ENCODE peak calls at places on chromosomes 16 and 17, in five cellular contexts. O is lower leg skin, I is astrocyte of the cerebellum, E is BJ, G is tibial nerve. T is an unnamed sample.

GRCh38 chr16:74563828-74564263 is 43.1 kb downstream of the GLG1 start:
- DNase-seq in O (no peak), I (no peak), G (no peak), E (peak; percentile 28), T (no peak)

GRCh38 chr17:67054608-67055007 is 10.3 kb downstream of the CACNG1 start:
- DNase-seq in I (no peak), O (peak; percentile 12), G (no peak), E (no peak), T (no peak)

GRCh38 chr16:74469946-74470478 is 48.7 kb upstream of the CLEC18B start:
- DNase-seq in I (no peak), O (no peak), E (no peak), G (no peak), T (no peak)

GRCh38 chr17:82051776-82052637 is at the start of the genes GPS1 and RFNG:
- DNase-seq in O (no peak), E (no peak), G (peak; percentile 64), I (no peak), T (no peak)

GRCh38 chr16:68993421-68993820 is 112.0 kb upstream of the HAS3 start:
- DNase-seq in G (no peak), O (no peak), E (no peak), I (no peak), T (no peak)

GRCh38 chr17:14510136-14510535 is 209.3 kb downstream of the HS3ST3B1 start:
- DNase-seq in E (peak; percentile 1), G (no peak), I (no peak), O (no peak), T (no peak)

GRCh38 chr16:71637398-71637797 is 11.4 kb downstream of the MARVELD3 start:
- DNase-seq in O (no peak), G (no peak), I (peak; percentile 82), E (peak; percentile 23), T (peak; percentile 63)

GRCh38 chr17:81253358-81254131 is 14.4 kb downstream of the NDUFAF8 start:
- DNase-seq in E (no peak), I (no peak), O (no peak), G (peak; percentile 66), T (no peak)

GRCh38 chr17:46046957-46047356 is 47.9 kb downstream of the STH start:
- DNase-seq in E (no peak), I (no peak), O (no peak), G (no peak), T (no peak)

GRCh38 chr16:2856686-2857450 is 1.1 kb downstream of the PRSS22 start:
- DNase-seq in G (no peak), I (no peak), E (no peak), O (no peak), T (no peak)
- H3K4me3 ChIP-seq in G (no peak overlapping the region), I (no peak overlapping the region), E (no peak overlapping the region), O (no peak overlapping the region), T (no peak overlapping the region)

GRCh38 chr17:79000396-79001189 is 9.0 kb downstream of the CANT1 start:
- DNase-seq in E (no peak), I (no peak), O (peak; percentile 53), G (no peak), T (no peak)
- H3K4me3 ChIP-seq in E (no peak overlapping the region), I (no peak overlapping the region), O (no peak overlapping the region), G (no peak overlapping the region), T (no peak overlapping the region)

DNA sequence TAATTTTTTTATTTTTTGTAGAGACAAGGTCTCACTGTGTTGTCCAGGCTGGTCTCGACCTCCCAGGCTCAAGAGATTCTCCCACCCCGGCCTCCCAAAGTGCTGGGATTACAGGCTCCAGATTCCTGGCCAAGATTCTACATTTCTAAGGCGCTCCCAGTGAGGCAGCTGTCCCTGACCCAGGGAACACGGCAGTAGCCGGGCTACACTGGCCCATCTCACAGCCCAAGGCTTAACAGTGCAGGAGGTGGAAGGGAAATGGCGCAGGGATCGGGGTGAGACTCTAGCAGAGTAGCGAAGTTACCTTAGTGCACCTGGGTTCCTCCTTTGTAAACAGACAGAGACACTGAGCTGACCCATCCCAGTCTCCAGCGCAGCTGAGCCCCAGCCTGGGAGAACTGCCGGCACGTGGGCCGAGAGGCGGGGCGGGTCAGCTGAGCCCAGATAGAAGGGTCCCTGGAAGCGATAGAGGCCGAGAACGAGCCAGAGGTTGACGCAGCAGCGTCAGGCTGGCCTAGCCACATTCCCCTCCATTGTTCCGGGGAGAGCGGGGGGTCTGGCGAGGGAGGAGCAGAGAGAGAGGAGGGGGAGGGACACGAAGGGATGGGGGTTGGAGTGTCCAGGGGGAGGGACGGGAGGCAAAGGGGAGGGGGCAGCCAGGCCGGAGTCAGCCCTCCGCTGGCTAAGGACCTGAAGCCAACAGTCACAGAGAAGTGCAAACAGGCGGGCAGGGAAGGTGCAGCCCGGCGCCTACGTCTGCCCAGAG is 2.5 kb downstream of the CARHSP1 start:
- DNase-seq in E (no peak), I (no peak), G (peak; percentile 43), O (peak; percentile 93), T (no peak)
- H3K4me3 ChIP-seq in E (peak overlapping the region; percentile 76), I (peak overlapping the region; percentile 71), G (peak overlapping the region; percentile 94), O (no peak overlapping the region), T (peak overlapping the region; percentile 68)

DNA sequence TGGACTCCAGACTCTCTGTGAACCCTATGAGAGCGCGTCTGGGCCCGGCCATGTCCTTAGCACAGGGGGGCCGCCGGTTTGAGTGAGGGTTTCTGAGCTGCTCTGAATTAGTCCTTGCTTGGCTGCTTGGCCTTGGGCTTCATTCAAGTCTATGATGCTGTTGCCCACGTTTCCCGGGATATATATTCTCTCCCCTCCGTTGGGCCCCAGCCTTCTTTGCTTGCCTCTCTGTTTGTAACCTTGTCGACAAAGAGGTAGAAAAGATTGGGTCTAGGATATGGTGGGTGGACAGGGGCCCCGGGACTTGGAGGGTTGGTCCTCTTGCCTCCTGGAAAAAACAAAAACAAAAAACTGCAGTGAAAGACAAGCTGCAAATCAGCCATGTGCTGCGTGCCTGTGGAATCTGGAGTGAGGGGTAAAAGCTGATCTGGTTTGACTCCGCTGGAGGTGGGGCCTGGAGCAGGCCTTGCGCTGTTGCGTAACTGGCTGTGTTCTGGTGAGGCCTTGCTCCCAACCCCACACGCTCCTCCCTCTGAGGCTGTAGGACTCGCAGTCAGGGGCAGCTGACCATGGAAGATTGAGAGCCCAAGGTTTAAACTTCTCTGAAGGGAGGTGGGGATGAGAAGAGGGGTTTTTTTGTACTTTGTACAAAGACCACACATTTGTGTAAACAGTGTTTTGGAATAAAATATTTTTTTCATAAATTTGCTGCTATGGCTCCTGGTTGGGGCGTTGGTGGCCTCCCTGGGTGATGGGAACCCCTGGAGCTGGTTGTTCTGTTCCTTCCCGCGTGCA is 23.1 kb downstream of the STAT5A start:
- DNase-seq in G (peak; percentile 91), I (peak; percentile 57), E (no peak), O (peak; percentile 96), T (peak; percentile 86)
- H3K4me3 ChIP-seq in G (no peak overlapping the region), I (no peak overlapping the region), E (no peak overlapping the region), O (no peak overlapping the region), T (no peak overlapping the region)

GRCh38 chr17:76772842-76773521 is 35.1 kb downstream of the MFSD11 start:
- DNase-seq in G (no peak), I (no peak), O (no peak), E (peak; percentile 76), T (peak; percentile 11)
- H3K4me3 ChIP-seq in G (no peak overlapping the region), I (no peak overlapping the region), O (no peak overlapping the region), E (no peak overlapping the region), T (no peak overlapping the region)

DNA sequence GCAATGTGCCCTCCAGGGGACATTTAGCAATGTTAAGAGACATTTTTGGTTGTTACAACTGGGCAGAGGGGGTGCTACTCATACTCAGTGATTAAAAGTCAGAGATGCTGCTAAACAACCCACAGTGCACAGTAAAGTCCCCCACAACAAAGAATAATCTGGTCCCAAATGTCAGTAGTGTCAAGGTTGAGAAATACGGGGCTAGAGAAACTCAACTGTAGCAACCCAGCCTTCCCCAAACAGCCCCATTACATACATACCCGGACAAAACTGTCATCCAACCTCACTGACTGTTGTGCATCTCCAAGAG is 20.4 kb downstream of the DNAJC7 start:
- DNase-seq in I (no peak), E (no peak), O (no peak), G (no peak), T (no peak)
- H3K4me3 ChIP-seq in I (no peak overlapping the region), E (no peak overlapping the region), O (no peak overlapping the region), G (no peak overlapping the region), T (no peak overlapping the region)

GRCh38 chr17:72590382-72590781 is 469.6 kb downstream of the SOX9 start:
- DNase-seq in I (no peak), E (no peak), G (no peak), O (no peak), T (no peak)
- H3K4me3 ChIP-seq in I (peak overlapping the region; percentile 94), E (peak overlapping the region; percentile 83), G (peak overlapping the region; percentile 69), O (peak overlapping the region; percentile 8), T (peak overlapping the region; percentile 96)

DNA sequence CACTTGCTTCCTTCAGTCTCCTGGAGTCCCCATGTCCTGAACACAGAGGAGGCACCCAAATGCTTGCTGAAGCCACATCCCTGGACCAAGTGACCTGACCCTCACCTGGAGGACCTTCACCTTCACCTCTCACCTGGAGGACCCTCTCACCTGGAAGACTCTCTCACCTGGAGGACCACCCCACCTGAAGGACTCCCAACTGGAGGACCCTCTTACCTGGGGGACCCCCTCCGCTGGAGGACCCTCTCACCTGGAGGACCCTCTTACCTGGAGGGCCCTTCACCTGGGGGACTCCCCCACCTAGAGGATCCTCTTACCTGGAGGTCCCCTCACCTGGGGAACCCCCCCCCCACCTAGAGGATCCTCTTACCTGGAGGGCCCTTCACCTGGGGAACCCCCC is 573 bp upstream of the CDK10 start:
- DNase-seq in E (no peak), I (no peak), G (no peak), O (no peak), T (no peak)
- H3K4me3 ChIP-seq in E (no peak overlapping the region), I (peak overlapping the region; percentile 80), G (peak overlapping the region; percentile 91), O (no peak overlapping the region), T (no peak overlapping the region)

T was measured in AG04450.